ENCODE peak calls at places on chromosomes 11 and 22, in nine cellular contexts. X, G, L, E, D, S, K, Y and P are unnamed samples.

GRCh38 chr11:85875505-85875904 is 20.3 kb downstream of the CCDC83 start:
- DNase-seq in X (no peak), G (no peak), L (no peak), E (no peak), D (no peak), S (peak), K (no peak), Y (peak), P (peak)

GRCh38 chr11:69061713-69062053 is 13.0 kb downstream of the TPCN2 start:
- DNase-seq in X (no peak), G (no peak), L (no peak), E (no peak), D (no peak), S (no peak), K (no peak), Y (no peak), P (no peak)

GRCh38 chr22:44460287-44461082 is 37.5 kb downstream of the RTL6 start:
- DNase-seq in X (no peak), G (peak), L (no peak), E (no peak), D (no peak), S (no peak), K (no peak), Y (peak), P (no peak)

GRCh38 chr22:42984814-42985540 is 30.0 kb downstream of the PACSIN2 start:
- DNase-seq in X (no peak), G (no peak), L (no peak), E (no peak), D (no peak), S (no peak), K (no peak), Y (no peak), P (no peak)

GRCh38 chr11:71462726-71463125 is 9.7 kb downstream of the NADSYN1 start:
- DNase-seq in X (no peak), G (no peak), L (no peak), E (no peak), D (no peak), S (no peak), K (no peak), Y (no peak), P (no peak)

GRCh38 chr11:112270551-112271180 is 10.0 kb upstream of the PLET1 start:
- DNase-seq in X (no peak), G (no peak), L (no peak), E (no peak), D (no peak), S (no peak), K (no peak), Y (no peak), P (no peak)

GRCh38 chr11:117444256-117445096 is 116.8 kb downstream of the CEP164 start:
- DNase-seq in X (no peak), G (no peak), L (no peak), E (no peak), D (peak), S (no peak), K (peak), Y (no peak), P (no peak)

GRCh38 chr11:113896156-113896879 is 8.3 kb upstream of the HTR3B start:
- DNase-seq in X (peak), G (peak), L (no peak), E (peak), D (peak), S (peak), K (peak), Y (peak), P (peak)

GRCh38 chr11:128181090-128181485 is 406.3 kb downstream of the ETS1 start:
- DNase-seq in X (no peak), G (no peak), L (no peak), E (no peak), D (no peak), S (peak), K (no peak), Y (no peak), P (no peak)

GRCh38 chr11:705646-706438 is at the start of gene EPS8L2:
- DNase-seq in X (peak), G (peak), L (no peak), E (no peak), D (no peak), S (no peak), K (no peak), Y (no peak), P (peak)

GRCh38 chr11:86218125-86219081 is 26.1 kb upstream of the EED start:
- DNase-seq in X (peak), G (peak), L (peak), E (peak), D (peak), S (peak), K (peak), Y (peak), P (peak)

GRCh38 chr11:66956689-66957290 is 1.4 kb downstream of the PC start:
- DNase-seq in X (no peak), G (no peak), L (no peak), E (no peak), D (no peak), S (peak), K (no peak), Y (peak), P (no peak)

GRCh38 chr22:30694171-30694637 is 470 bp upstream of the OSBP2 start:
- DNase-seq in X (peak), G (peak), L (no peak), E (peak), D (peak), S (no peak), K (peak), Y (peak), P (peak)

GRCh38 chr11:8802263-8802662 is 108.7 kb upstream of the AKIP1 start:
- DNase-seq in X (no peak), G (no peak), L (no peak), E (no peak), D (no peak), S (no peak), K (no peak), Y (no peak), P (no peak)

GRCh38 chr11:85752890-85753581 is 57.9 kb downstream of the SYTL2 start:
- DNase-seq in X (peak), G (no peak), L (peak), E (peak), D (no peak), S (no peak), K (no peak), Y (no peak), P (no peak)